ENCODE peak calls at places on chromosomes 3 and 15, in seven cellular contexts. G is activated T-helper 1 cell treated with anti-CD3 and anti-CD28 coated beads, Interleukin-12 subunit alpha, Interleukin-12 subunit beta, Interleukin-2, Interleukin-4 antibody, amounts not matched to agents 30 ng/mL and 10 ng/mL and 1 ng/mL, durations not matched to agents 14 hours and 24 hours and 36 hours; D is fibroblast of lung; Y is DMS153; C is body of pancreas; R is dorsolateral prefrontal cortex; K is naive thymus-derived CD4-positive, alpha-beta T cell. P is an unnamed sample.
A peak's percentile ranks its signal among the peaks of the same experiment; 100 is the strongest.

GRCh38 chr3:108488631-108489030 is 21.8 kb downstream of the MYH15 start:
- DNase-seq in G (no peak), D (peak; percentile 43), Y (no peak), C (no peak), R (no peak), K (no peak), P (no peak)

GRCh38 chr15:100106732-100107131 is 235.0 kb downstream of the ADAMTS17 start:
- DNase-seq in G (no peak), D (no peak), Y (no peak), C (no peak), R (no peak), K (no peak), P (no peak)

GRCh38 chr3:161576733-161577510 is 80.3 kb downstream of the OTOL1 start:
- DNase-seq in G (no peak), D (no peak), Y (peak; percentile 97), C (no peak), R (no peak), K (no peak), P (no peak)

GRCh38 chr15:67784057-67784781 is 41.1 kb upstream of the SKOR1 start:
- DNase-seq in G (no peak), D (no peak), Y (no peak), C (no peak), R (no peak), K (peak; percentile 3), P (no peak)

GRCh38 chr15:42581272-42581730 is 5.9 kb downstream of the STARD9 start:
- DNase-seq in G (peak; percentile 78), D (peak; percentile 61), Y (peak; percentile 42), C (peak; percentile 87), R (peak; percentile 91), K (peak; percentile 79), P (peak; percentile 77)

GRCh38 chr15:25410649-25411048 is 28.2 kb downstream of the UBE3A start:
- DNase-seq in G (no peak), D (peak; percentile 76), Y (no peak), C (no peak), R (no peak), K (no peak), P (no peak)

GRCh38 chr3:186261638-186262037 is 100.4 kb downstream of the DGKG start:
- DNase-seq in G (no peak), D (no peak), Y (no peak), C (no peak), R (no peak), K (no peak), P (no peak)

GRCh38 chr15:57684491-57685184 is 21.9 kb upstream of the POLR2M start:
- DNase-seq in G (no peak), D (no peak), Y (no peak), C (peak; percentile 64), R (no peak), K (no peak), P (no peak)

P was measured in C1 segment of cervical spinal cord.